ENCODE peak calls at places on chromosome 9, in six cellular contexts. U is endodermal cell, A is uterus, H is MM.1S, J is fibroblast of lung, V is stomach. X is an unnamed sample. For H3K4me1, the result is how much of the 10 kb centered on the place peaks cover.

GRCh38 chr9:132760057-132760456 is 89.8 kb downstream of the GTF3C4 start:
- DNase-seq in U (no peak), A (no peak), H (no peak), J (no peak), V (no peak), X (no peak)

GRCh38 chr9:94656190-94656589 is 16.9 kb upstream of the FBP1 start:
- DNase-seq in U (peak), A (no peak), H (peak), J (no peak), V (no peak), X (peak)

GRCh38 chr9:113895526-113895925 is 19.4 kb downstream of the ZNF618 start:
- DNase-seq in U (no peak), A (no peak), H (no peak), J (peak), V (no peak), X (no peak)

GRCh38 chr9:136047076-136047774 is 47.9 kb downstream of the NACC2 start:
- DNase-seq in U (peak), A (no peak), H (no peak), J (no peak), V (peak), X (no peak)

GRCh38 chr9:71210326-71210725 is 88.9 kb upstream of the TRPM3 start:
- DNase-seq in U (no peak), A (no peak), H (no peak), J (no peak), V (no peak), X (no peak)

GRCh38 chr9:125632321-125633115 is 74.5 kb downstream of the MAPKAP1 start:
- DNase-seq in U (no peak), A (no peak), H (peak), J (no peak), V (no peak), X (no peak)

GRCh38 chr9:129487307-129487657 is 133.6 kb downstream of the C9orf50 start:
- DNase-seq in U (no peak), A (no peak), H (no peak), J (no peak), V (no peak), X (no peak)

GRCh38 chr9:4489919-4490704 is at the start of gene SLC1A1:
- DNase-seq in U (peak), A (peak), H (no peak), J (peak), V (peak), X (no peak)

GRCh38 chr9:38380872-38381534 is 11.5 kb upstream of the ALDH1B1 start:
- DNase-seq in U (peak), A (no peak), H (no peak), J (no peak), V (no peak), X (no peak)

GRCh38 chr9:129839324-129840023 is 4.2 kb downstream of the USP20 start:
- DNase-seq in U (no peak), A (no peak), H (no peak), J (no peak), V (no peak), X (no peak)

GRCh38 chr9:129675656-129676055 is 10.2 kb downstream of the PRRX2 start:
- DNase-seq in U (no peak), A (no peak), H (no peak), J (no peak), V (no peak), X (no peak)

GRCh38 chr9:122394265-122395242 is 23.7 kb downstream of the PTGS1 start:
- DNase-seq in U (no peak), A (no peak), H (no peak), J (peak), V (no peak), X (no peak)

GRCh38 chr9:113776194-113776593 is 99.9 kb upstream of the ZNF618 start:
- DNase-seq in U (no peak), A (no peak), H (no peak), J (peak), V (no peak), X (no peak)

GRCh38 chr9:129637102-129637501 is 4.8 kb downstream of the ASB6 start:
- DNase-seq in U (no peak), A (no peak), H (no peak), J (no peak), V (no peak), X (no peak)

GRCh38 chr9:105069285-105070065 is 141.5 kb upstream of the ABCA1 start:
- DNase-seq in U (no peak), A (no peak), H (no peak), J (no peak), V (no peak), X (no peak)

GRCh38 chr9:33737811-33738606 is 57.4 kb upstream of the PRSS3 start:
- DNase-seq in U (peak), A (no peak), H (peak), J (peak), V (peak), X (no peak)

GRCh38 chr9:1009101-1009707 is 32.7 kb downstream of the DMRT3 start:
- DNase-seq in U (peak), A (peak), H (peak), J (peak), V (peak), X (peak)

GRCh38 chr9:109182940-109183798 is 16.1 kb upstream of the FRRS1L start:
- DNase-seq in U (peak), A (no peak), H (peak), J (peak), V (peak), X (no peak)

GRCh38 chr9:131423171-131423581 is 29.3 kb downstream of the PRRC2B start:
- DNase-seq in U (peak), A (peak), H (no peak), J (peak), V (peak), X (no peak)
- H3K27ac ChIP-seq in U (no peak), A (peak), H (no peak), J (peak), V (peak), X (no peak)

GRCh38 chr9:134370638-134371037 is 44.4 kb downstream of the RXRA start:
- DNase-seq in U (no peak), A (no peak), H (no peak), J (no peak), V (no peak), X (no peak)

GRCh38 chr9:134372621-134373267 is 46.5 kb downstream of the RXRA start:
- DNase-seq in U (no peak), A (no peak), H (no peak), J (no peak), V (no peak), X (no peak)

GRCh38 chr9:134370213-134370492 is 43.9 kb downstream of the RXRA start:
- DNase-seq in U (no peak), A (no peak), H (no peak), J (no peak), V (no peak), X (no peak)

GRCh38 chr9:134373269-134373668 is 47.0 kb downstream of the RXRA start:
- DNase-seq in U (no peak), A (no peak), H (no peak), J (no peak), V (no peak), X (no peak)

GRCh38 chr9:134371731-134372130 is 45.5 kb downstream of the RXRA start:
- DNase-seq in U (no peak), A (no peak), H (no peak), J (no peak), V (peak), X (no peak)
- H3K4me1 ChIP-seq in U (under half), A (half or more), H (under half), J (under half), V (half or more), X (under half)

DNA sequence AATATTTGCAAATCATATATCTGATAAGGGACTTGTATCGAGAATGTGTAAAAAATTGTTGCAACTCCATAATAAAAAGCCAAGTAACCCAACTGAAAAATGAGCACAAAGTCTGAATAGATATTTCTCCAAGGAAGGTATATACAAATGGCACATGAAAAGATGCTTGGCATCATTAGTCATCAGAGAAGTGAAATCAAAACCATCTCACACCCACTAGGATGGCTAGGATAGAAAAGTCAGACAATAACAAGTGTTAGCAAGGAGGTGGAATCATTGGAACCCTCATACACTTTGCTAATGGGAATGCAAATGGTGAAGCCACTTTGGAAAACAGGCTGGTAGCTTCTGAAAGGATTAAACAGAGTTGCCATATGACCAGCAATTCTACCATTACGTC is 182.7 kb downstream of the ERCC6L2 start:
- DNase-seq in U (no peak), A (no peak), H (no peak), J (no peak), V (no peak), X (no peak)
- H3K4me3 ChIP-seq in U (no peak), A (no peak), H (no peak), J (no peak), V (no peak), X (no peak)

DNA sequence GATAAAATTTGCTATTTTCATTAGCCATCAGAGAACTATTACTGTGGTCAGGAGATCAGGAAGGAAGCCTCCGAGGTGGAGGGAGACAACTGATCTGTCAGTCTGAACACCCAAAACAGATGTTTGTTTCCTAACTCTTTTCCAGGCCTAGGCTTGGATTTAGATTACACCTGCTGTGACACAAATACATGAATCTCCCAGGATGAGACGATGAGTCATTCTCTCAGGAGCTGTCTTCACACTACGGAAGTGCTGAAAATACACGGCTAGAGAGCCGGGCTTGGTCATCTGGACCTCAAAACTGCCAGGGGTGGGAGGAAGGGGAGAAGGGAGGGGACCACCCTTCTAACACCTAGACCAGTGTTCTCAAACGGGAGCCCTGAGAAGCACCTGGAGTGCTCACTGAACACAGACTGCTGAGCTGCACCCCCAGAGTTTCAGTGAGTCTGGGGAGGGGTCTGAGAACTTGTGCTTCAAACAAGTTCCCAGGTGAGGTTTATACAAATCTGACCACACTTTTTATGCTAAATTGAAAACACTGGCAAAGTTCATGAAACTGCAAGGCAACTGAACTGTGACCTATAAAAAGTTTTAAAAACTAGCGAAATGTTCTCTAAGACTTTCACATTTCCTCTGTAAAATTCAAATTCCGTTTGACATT is 80.3 kb upstream of the EQTN start:
- DNase-seq in U (peak), A (no peak), H (peak), J (no peak), V (no peak), X (no peak)
- H3K27ac ChIP-seq in U (no peak), A (no peak), H (peak), J (no peak), V (no peak), X (no peak)